ENCODE peak calls at places on chromosomes 11 and 22, in five cellular contexts. B is M059J; M is stimulated activated naive CD8-positive, alpha-beta T cell treated with anti-CD3 and anti-CD28 coated beads, Interleukin-15, Interleukin-2, amounts not matched to agents 100 U/mL and 50 U/mL, for 24 hours; W is NCI-H446 treated with DMSO at 0.1 percent for 48 hours; E is CD4-positive, alpha-beta T cell. L is an unnamed sample.

GRCh38 chr11:34656062-34656720 is 35.3 kb downstream of the EHF start:
- DNase-seq in B (peak; percentile 60), M (no peak), W (no peak), E (no peak), L (no peak)

GRCh38 chr11:86069408-86070086 is 663 bp upstream of the PICALM start:
- DNase-seq in B (peak; percentile 98), M (no peak), W (no peak), E (no peak), L (peak; percentile 91)

GRCh38 chr22:29765905-29766631 is 739 bp downstream of the ZMAT5 start:
- DNase-seq in B (no peak), M (peak; percentile 33), W (no peak), E (no peak), L (no peak)

GRCh38 chr11:57982763-57983162 is 40.9 kb upstream of the OR9Q1 start:
- DNase-seq in B (no peak), M (no peak), W (no peak), E (no peak), L (no peak)

GRCh38 chr22:40479887-40480538 is 109.6 kb downstream of the SGSM3 start:
- DNase-seq in B (no peak), M (no peak), W (no peak), E (no peak), L (no peak)

GRCh38 chr22:31136155-31136554 is 4.2 kb downstream of the PLA2G3 start:
- DNase-seq in B (no peak), M (no peak), W (no peak), E (no peak), L (no peak)

GRCh38 chr11:64077607-64078006 is 41.9 kb downstream of the FLRT1 start:
- DNase-seq in B (no peak), M (no peak), W (no peak), E (no peak), L (no peak)

GRCh38 chr11:69862797-69863543 is 43.8 kb upstream of the FGF3 start:
- DNase-seq in B (no peak), M (no peak), W (no peak), E (no peak), L (no peak)

GRCh38 chr11:122977455-122978302 is 4.0 kb downstream of the BSX start:
- DNase-seq in B (no peak), M (no peak), W (no peak), E (no peak), L (peak; percentile 45)

GRCh38 chr11:122755409-122755808 is 82.9 kb upstream of the CRTAM start:
- DNase-seq in B (no peak), M (no peak), W (no peak), E (no peak), L (no peak)